ENCODE peak calls at places on chromosome 4, in seven cellular contexts. One of them, this sample, is unnamed.
A peak's percentile ranks its signal among the peaks of the same experiment; 100 is the strongest.

GRCh38 chr4:27318740-27319139 is 458.1 kb downstream of the STIM2 start:
- DNase-seq in IMR-90: peak; percentile 17
- DNase-seq in trophoblast cell: peak; percentile 54
- DNase-seq in H9: peak; percentile 80
- DNase-seq in neuronal stem cell: peak; percentile 24
- DNase-seq in H1: peak; percentile 49
- DNase-seq in mesendoderm: peak; percentile 84
- DNase-seq in this sample: peak; percentile 35

GRCh38 chr4:52265781-52266525 is 214.8 kb downstream of the SPATA18 start:
- DNase-seq in IMR-90: no peak
- DNase-seq in trophoblast cell: peak; percentile 43
- DNase-seq in H9: no peak
- DNase-seq in neuronal stem cell: no peak
- DNase-seq in H1: no peak
- DNase-seq in mesendoderm: no peak
- DNase-seq in this sample: no peak

GRCh38 chr4:88985088-88985779 is 71.8 kb downstream of the FAM13A start:
- DNase-seq in IMR-90: peak; percentile 89
- DNase-seq in trophoblast cell: no peak
- DNase-seq in H9: no peak
- DNase-seq in neuronal stem cell: no peak
- DNase-seq in H1: no peak
- DNase-seq in mesendoderm: no peak
- DNase-seq in this sample: peak; percentile 42

GRCh38 chr4:40956726-40957255 is 207.0 kb downstream of the NSUN7 start:
- DNase-seq in IMR-90: peak; percentile 46
- DNase-seq in trophoblast cell: no peak
- DNase-seq in H9: no peak
- DNase-seq in neuronal stem cell: no peak
- DNase-seq in H1: no peak
- DNase-seq in mesendoderm: no peak
- DNase-seq in this sample: no peak

GRCh38 chr4:56752985-56753384 is 68.5 kb downstream of the SPINK2 start:
- DNase-seq in IMR-90: no peak
- DNase-seq in trophoblast cell: peak; percentile 95
- DNase-seq in H9: no peak
- DNase-seq in neuronal stem cell: no peak
- DNase-seq in H1: no peak
- DNase-seq in mesendoderm: peak; percentile 26
- DNase-seq in this sample: no peak

GRCh38 chr4:74189331-74190043 is 31.6 kb downstream of the MTHFD2L start:
- DNase-seq in IMR-90: peak; percentile 55
- DNase-seq in trophoblast cell: peak; percentile 69
- DNase-seq in H9: no peak
- DNase-seq in neuronal stem cell: peak; percentile 32
- DNase-seq in H1: no peak
- DNase-seq in mesendoderm: peak; percentile 66
- DNase-seq in this sample: peak; percentile 68

GRCh38 chr4:53532521-53532920 is 58.8 kb downstream of the LNX1 start:
- DNase-seq in IMR-90: peak; percentile 53
- DNase-seq in trophoblast cell: peak; percentile 82
- DNase-seq in H9: no peak
- DNase-seq in neuronal stem cell: no peak
- DNase-seq in H1: no peak
- DNase-seq in mesendoderm: peak; percentile 86
- DNase-seq in this sample: peak; percentile 36

GRCh38 chr4:41360214-41360910 is 103.6 kb downstream of the UCHL1 start:
- DNase-seq in IMR-90: peak; percentile 20
- DNase-seq in trophoblast cell: peak; percentile 70
- DNase-seq in H9: peak; percentile 55
- DNase-seq in neuronal stem cell: peak; percentile 74
- DNase-seq in H1: no peak
- DNase-seq in mesendoderm: peak; percentile 74
- DNase-seq in this sample: peak; percentile 80

GRCh38 chr4:2924286-2924685 is 38.9 kb downstream of the NOP14 start:
- DNase-seq in IMR-90: no peak
- DNase-seq in trophoblast cell: no peak
- DNase-seq in H9: no peak
- DNase-seq in neuronal stem cell: no peak
- DNase-seq in H1: no peak
- DNase-seq in mesendoderm: no peak
- DNase-seq in this sample: no peak

GRCh38 chr4:26482508-26483462 is 7.5 kb downstream of the CCKAR start:
- DNase-seq in IMR-90: no peak
- DNase-seq in trophoblast cell: peak; percentile 18
- DNase-seq in H9: no peak
- DNase-seq in neuronal stem cell: no peak
- DNase-seq in H1: no peak
- DNase-seq in mesendoderm: no peak
- DNase-seq in this sample: no peak

GRCh38 chr4:144176476-144176875 is 36.0 kb upstream of the GYPA start:
- DNase-seq in IMR-90: no peak
- DNase-seq in trophoblast cell: no peak
- DNase-seq in H9: no peak
- DNase-seq in neuronal stem cell: no peak
- DNase-seq in H1: no peak
- DNase-seq in mesendoderm: no peak
- DNase-seq in this sample: no peak

GRCh38 chr4:85474818-85475630 is at the start of gene ARHGAP24:
- DNase-seq in IMR-90: peak; percentile 83
- DNase-seq in trophoblast cell: peak; percentile 99
- DNase-seq in H9: peak; percentile 93
- DNase-seq in neuronal stem cell: peak; percentile 70
- DNase-seq in H1: peak; percentile 73
- DNase-seq in mesendoderm: peak; percentile 97
- DNase-seq in this sample: peak; percentile 99

GRCh38 chr4:85477538-85477937 is 2.6 kb downstream of the ARHGAP24 start:
- DNase-seq in IMR-90: no peak
- DNase-seq in trophoblast cell: peak; percentile 49
- DNase-seq in H9: no peak
- DNase-seq in neuronal stem cell: no peak
- DNase-seq in H1: no peak
- DNase-seq in mesendoderm: no peak
- DNase-seq in this sample: peak; percentile 18

GRCh38 chr4:85478576-85478975 is 3.6 kb downstream of the ARHGAP24 start:
- DNase-seq in IMR-90: no peak
- DNase-seq in trophoblast cell: peak; percentile 66
- DNase-seq in H9: no peak
- DNase-seq in neuronal stem cell: no peak
- DNase-seq in H1: no peak
- DNase-seq in mesendoderm: no peak
- DNase-seq in this sample: peak; percentile 48

GRCh38 chr4:85474356-85474755 is 594 bp upstream of the ARHGAP24 start:
- DNase-seq in IMR-90: no peak
- DNase-seq in trophoblast cell: peak; percentile 73
- DNase-seq in H9: no peak
- DNase-seq in neuronal stem cell: no peak
- DNase-seq in H1: no peak
- DNase-seq in mesendoderm: no peak
- DNase-seq in this sample: no peak

DNA sequence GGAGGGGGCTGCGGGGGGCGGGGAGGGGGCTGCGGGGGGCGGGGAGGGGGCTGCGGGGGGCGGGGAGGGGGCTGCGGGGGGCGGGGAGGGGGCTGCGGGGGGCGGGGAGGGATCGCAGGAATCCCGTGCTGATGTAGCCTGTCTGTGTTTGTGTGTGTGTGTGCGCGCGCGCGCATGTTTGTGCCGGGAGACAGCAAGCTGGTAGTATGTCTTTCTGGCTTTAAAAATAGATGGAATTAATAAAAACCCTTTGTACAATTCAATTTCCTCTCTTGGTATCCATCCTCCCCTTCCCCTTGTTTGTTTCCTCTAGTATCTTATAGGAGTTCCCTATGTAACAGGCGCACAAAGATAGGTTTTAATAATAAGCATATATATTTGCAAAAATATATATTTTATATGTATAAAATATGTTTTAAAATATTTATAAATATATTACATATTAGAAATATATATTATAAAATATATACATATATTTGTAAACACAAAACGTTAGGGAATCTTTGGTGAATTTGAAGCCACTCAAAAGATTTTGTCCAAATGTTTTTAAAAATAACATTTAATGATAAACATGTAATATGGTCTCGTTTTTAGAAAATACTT is 782 bp downstream of the ARHGAP24 start:
- DNase-seq in IMR-90: no peak
- DNase-seq in trophoblast cell: peak; percentile 52
- DNase-seq in H9: no peak
- DNase-seq in neuronal stem cell: peak; percentile 48
- DNase-seq in H1: no peak
- DNase-seq in mesendoderm: no peak
- DNase-seq in this sample: peak; percentile 63
- H3K27ac ChIP-seq in IMR-90: no peak overlapping the region
- H3K27ac ChIP-seq in trophoblast cell: peak overlapping the region; percentile 97
- H3K27ac ChIP-seq in H9: no peak overlapping the region
- H3K27ac ChIP-seq in neuronal stem cell: no peak overlapping the region
- H3K27ac ChIP-seq in H1: no peak overlapping the region
- H3K27ac ChIP-seq in mesendoderm: no peak overlapping the region
- H3K27ac ChIP-seq in this sample: no peak overlapping the region

DNA sequence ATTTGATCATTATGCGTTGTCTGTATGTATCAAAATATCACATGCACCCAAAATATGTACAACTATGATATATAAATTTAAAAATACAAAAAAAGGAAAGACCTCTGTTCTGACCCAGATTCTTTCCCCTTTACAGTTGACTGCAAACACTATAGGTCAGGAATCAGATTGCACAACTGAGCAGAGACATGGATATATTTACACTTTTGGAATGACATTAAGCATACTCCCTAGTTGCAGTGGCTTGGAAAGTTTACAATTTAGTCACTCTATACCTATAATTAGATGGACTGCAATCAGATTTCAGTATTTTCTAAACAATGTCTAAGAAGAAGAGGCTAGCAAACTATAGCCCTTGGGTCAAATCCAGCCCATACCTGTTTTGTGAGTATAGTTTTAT is 98.5 kb upstream of the INPP4B start:
- DNase-seq in IMR-90: no peak
- DNase-seq in trophoblast cell: no peak
- DNase-seq in H9: no peak
- DNase-seq in neuronal stem cell: no peak
- DNase-seq in H1: no peak
- DNase-seq in mesendoderm: no peak
- DNase-seq in this sample: no peak
- H2BK120ac ChIP-seq in IMR-90: no peak overlapping the region
- H2BK120ac ChIP-seq in trophoblast cell: no peak overlapping the region
- H2BK120ac ChIP-seq in H9: no peak overlapping the region
- H2BK120ac ChIP-seq in neuronal stem cell: no peak overlapping the region
- H2BK120ac ChIP-seq in H1: no peak overlapping the region
- H2BK120ac ChIP-seq in mesendoderm: no peak overlapping the region
- H2BK120ac ChIP-seq in this sample: no peak overlapping the region

GRCh38 chr4:4256799-4257198 is 8.8 kb upstream of the TMEM128 start:
- DNase-seq in IMR-90: no peak
- DNase-seq in trophoblast cell: no peak
- DNase-seq in H9: peak; percentile 50
- DNase-seq in neuronal stem cell: no peak
- DNase-seq in H1: no peak
- DNase-seq in mesendoderm: peak; percentile 13
- DNase-seq in this sample: no peak

GRCh38 chr4:4254666-4255065 is 6.6 kb upstream of the TMEM128 start:
- DNase-seq in IMR-90: no peak
- DNase-seq in trophoblast cell: no peak
- DNase-seq in H9: no peak
- DNase-seq in neuronal stem cell: no peak
- DNase-seq in H1: no peak
- DNase-seq in mesendoderm: no peak
- DNase-seq in this sample: no peak

GRCh38 chr4:4248885-4249203 is 821 bp upstream of the TMEM128 start:
- DNase-seq in IMR-90: peak; percentile 22
- DNase-seq in trophoblast cell: no peak
- DNase-seq in H9: no peak
- DNase-seq in neuronal stem cell: no peak
- DNase-seq in H1: no peak
- DNase-seq in mesendoderm: no peak
- DNase-seq in this sample: peak; percentile 28

GRCh38 chr4:4249876-4250275 is 1.9 kb upstream of the TMEM128 start:
- DNase-seq in IMR-90: no peak
- DNase-seq in trophoblast cell: no peak
- DNase-seq in H9: no peak
- DNase-seq in neuronal stem cell: no peak
- DNase-seq in H1: no peak
- DNase-seq in mesendoderm: no peak
- DNase-seq in this sample: no peak

DNA sequence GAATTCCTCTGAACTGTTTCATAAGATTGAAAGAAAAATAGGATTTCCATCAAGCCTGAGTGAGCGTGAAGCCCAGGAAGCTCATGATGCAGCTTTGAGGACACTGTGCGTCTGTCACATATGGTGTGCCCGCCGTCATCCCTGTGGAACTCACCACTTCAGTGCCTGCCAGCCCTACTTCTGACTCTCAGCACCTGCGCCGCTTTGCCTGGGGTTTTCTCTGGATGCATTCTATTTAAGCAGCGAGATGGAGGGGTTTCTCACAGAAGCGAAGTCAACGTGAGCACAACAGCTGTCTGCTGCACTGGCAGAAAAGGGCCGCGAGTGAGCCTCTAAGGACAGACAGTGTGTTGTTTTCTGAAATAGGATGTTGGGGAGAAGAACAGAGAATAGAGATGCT is 6.2 kb upstream of the TMEM128 start:
- DNase-seq in IMR-90: no peak
- DNase-seq in trophoblast cell: no peak
- DNase-seq in H9: no peak
- DNase-seq in neuronal stem cell: no peak
- DNase-seq in H1: no peak
- DNase-seq in mesendoderm: no peak
- DNase-seq in this sample: no peak
- H3K27ac ChIP-seq in IMR-90: no peak overlapping the region
- H3K27ac ChIP-seq in trophoblast cell: no peak overlapping the region
- H3K27ac ChIP-seq in H9: no peak overlapping the region
- H3K27ac ChIP-seq in neuronal stem cell: no peak overlapping the region
- H3K27ac ChIP-seq in H1: no peak overlapping the region
- H3K27ac ChIP-seq in mesendoderm: no peak overlapping the region
- H3K27ac ChIP-seq in this sample: no peak overlapping the region

DNA sequence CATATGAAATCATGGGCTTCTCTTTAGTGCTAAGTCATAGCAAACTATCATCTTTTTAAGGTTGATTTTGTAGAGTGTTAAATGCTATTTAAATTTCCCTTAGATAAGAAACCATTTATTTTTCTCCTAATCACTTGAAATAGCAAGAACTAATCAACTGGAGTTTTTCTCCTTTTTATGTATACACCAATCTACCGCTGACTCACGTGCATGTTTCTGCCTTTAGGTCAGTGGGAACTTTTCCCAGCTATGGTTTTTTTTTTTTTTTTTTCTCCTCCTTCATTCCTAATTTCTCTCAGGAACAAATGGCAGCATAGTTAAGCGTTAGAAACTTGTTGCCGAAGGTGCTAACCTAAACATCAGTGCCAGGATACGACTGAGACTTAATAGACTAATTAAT is 176.4 kb downstream of the BMPR1B start:
- DNase-seq in IMR-90: peak; percentile 69
- DNase-seq in trophoblast cell: peak; percentile 68
- DNase-seq in H9: no peak
- DNase-seq in neuronal stem cell: no peak
- DNase-seq in H1: no peak
- DNase-seq in mesendoderm: no peak
- DNase-seq in this sample: peak; percentile 29
- H2BK120ac ChIP-seq in IMR-90: peak overlapping the region; percentile 85
- H2BK120ac ChIP-seq in trophoblast cell: no peak overlapping the region
- H2BK120ac ChIP-seq in H9: no peak overlapping the region
- H2BK120ac ChIP-seq in neuronal stem cell: no peak overlapping the region
- H2BK120ac ChIP-seq in H1: no peak overlapping the region
- H2BK120ac ChIP-seq in mesendoderm: no peak overlapping the region
- H2BK120ac ChIP-seq in this sample: no peak overlapping the region

This sample was measured in mesenchymal stem cell.